ENCODE peak calls at places on chromosomes 6 and 20, in four cellular contexts. One of them, this sample, is unnamed.

GRCh38 chr20:33796263-33796906 is 14.8 kb upstream of the CHMP4B start:
- DNase-seq in HCT116: peak; percentile 73
- DNase-seq in Calu3: peak; percentile 97
- DNase-seq in NCI-H345: peak; percentile 94
- DNase-seq in this sample: no peak

GRCh38 chr6:71194730-71195129 is 93.9 kb upstream of the OGFRL1 start:
- DNase-seq in HCT116: no peak
- DNase-seq in Calu3: no peak
- DNase-seq in NCI-H345: no peak
- DNase-seq in this sample: no peak

GRCh38 chr6:158338311-158339112 is 26.2 kb downstream of the TULP4 start:
- DNase-seq in HCT116: no peak
- DNase-seq in Calu3: peak; percentile 23
- DNase-seq in NCI-H345: no peak
- DNase-seq in this sample: no peak

GRCh38 chr6:165850434-165851019 is 187.5 kb upstream of the PDE10A start:
- DNase-seq in HCT116: peak; percentile 12
- DNase-seq in Calu3: peak; percentile 77
- DNase-seq in NCI-H345: peak; percentile 38
- DNase-seq in this sample: peak; percentile 83

GRCh38 chr6:31901415-31901952 is 402 bp downstream of the ZBTB12 start:
- DNase-seq in HCT116: no peak
- DNase-seq in Calu3: peak; percentile 75
- DNase-seq in NCI-H345: peak; percentile 59
- DNase-seq in this sample: peak; percentile 30

GRCh38 chr6:3816251-3816650 is 32.9 kb upstream of the FAM50B start:
- DNase-seq in HCT116: no peak
- DNase-seq in Calu3: no peak
- DNase-seq in NCI-H345: no peak
- DNase-seq in this sample: no peak

GRCh38 chr20:58310291-58310782 is 822 bp downstream of the RAB22A start:
- DNase-seq in HCT116: no peak
- DNase-seq in Calu3: no peak
- DNase-seq in NCI-H345: no peak
- DNase-seq in this sample: no peak

GRCh38 chr6:148657053-148657452 is 89.8 kb upstream of the UST start:
- DNase-seq in HCT116: no peak
- DNase-seq in Calu3: no peak
- DNase-seq in NCI-H345: no peak
- DNase-seq in this sample: no peak

GRCh38 chr6:169079650-169080049 is 174.0 kb downstream of the THBS2 start:
- DNase-seq in HCT116: no peak
- DNase-seq in Calu3: no peak
- DNase-seq in NCI-H345: no peak
- DNase-seq in this sample: no peak

GRCh38 chr6:125821825-125822281 is 31.1 kb downstream of the NCOA7 start:
- DNase-seq in HCT116: no peak
- DNase-seq in Calu3: no peak
- DNase-seq in NCI-H345: no peak
- DNase-seq in this sample: peak; percentile 88

GRCh38 chr20:1946762-1947534 is 46.9 kb downstream of the PDYN start:
- DNase-seq in HCT116: no peak
- DNase-seq in Calu3: no peak
- DNase-seq in NCI-H345: no peak
- DNase-seq in this sample: no peak

GRCh38 chr6:9484686-9485085 is 930.2 kb downstream of the TFAP2A start:
- DNase-seq in HCT116: no peak
- DNase-seq in Calu3: no peak
- DNase-seq in NCI-H345: no peak
- DNase-seq in this sample: no peak

GRCh38 chr20:17856024-17856564 is 112.5 kb downstream of the SNX5 start:
- DNase-seq in HCT116: no peak
- DNase-seq in Calu3: peak; percentile 28
- DNase-seq in NCI-H345: peak; percentile 64
- DNase-seq in this sample: no peak

GRCh38 chr6:144715344-144715743 is 430.2 kb downstream of the UTRN start:
- DNase-seq in HCT116: no peak
- DNase-seq in Calu3: no peak
- DNase-seq in NCI-H345: no peak
- DNase-seq in this sample: no peak

GRCh38 chr6:167350731-167351655 is 26.1 kb downstream of the TTLL2 start:
- DNase-seq in HCT116: peak; percentile 52
- DNase-seq in Calu3: peak; percentile 87
- DNase-seq in NCI-H345: peak; percentile 86
- DNase-seq in this sample: peak; percentile 91